ENCODE peak calls at places on chromosomes 1 and 21, in ten cellular contexts. H is psoas muscle, G is body of pancreas, X is Peyer's patch, I is upper lobe of right lung, E is ascending aorta, D is cardiac muscle cell, O is breast epithelium, J is endodermal cell, W is fibroblast of lung. M is an unnamed sample. For H3K4me1, the result is how much of the 10 kb centered on the place peaks cover.

GRCh38 chr1:228100822-228101613 is 2.1 kb downstream of the C1orf35 start:
- DNase-seq in E (peak), D (no peak), O (no peak), I (no peak), H (no peak), J (peak), X (no peak), W (no peak), G (no peak), M (no peak)

GRCh38 chr1:222736972-222737371 is at the start of gene FAM177B:
- DNase-seq in D (no peak), X (no peak), G (no peak), E (no peak), O (no peak), J (no peak), W (peak), I (no peak), H (no peak), M (no peak)

GRCh38 chr1:2557146-2558029 is 1.2 kb downstream of the TNFRSF14 start:
- DNase-seq in E (no peak), X (peak), G (no peak), D (no peak), I (no peak), J (no peak), W (no peak), H (no peak), O (no peak), M (no peak)

GRCh38 chr1:163315773-163316374 is 5.9 kb upstream of the NUF2 start:
- DNase-seq in E (no peak), G (peak), J (peak), O (no peak), W (peak), D (peak), H (no peak), X (no peak), I (no peak), M (peak)

GRCh38 chr1:150842964-150843363 is 33.4 kb downstream of the ARNT start:
- DNase-seq in J (no peak), H (no peak), G (no peak), W (no peak), X (no peak), I (no peak), D (no peak), O (no peak), E (no peak), M (no peak)

GRCh38 chr21:17334478-17334877 is 178.4 kb upstream of the CXADR start:
- DNase-seq in W (no peak), O (no peak), H (no peak), J (no peak), G (no peak), X (no peak), E (no peak), I (no peak), D (no peak), M (no peak)

GRCh38 chr1:212754715-212755114 is 36.9 kb downstream of the NSL1 start:
- DNase-seq in O (no peak), I (no peak), E (no peak), J (no peak), D (peak), W (no peak), G (no peak), H (no peak), X (no peak), M (no peak)

GRCh38 chr1:198463709-198464108 is 76.8 kb downstream of the ATP6V1G3 start:
- DNase-seq in I (no peak), G (no peak), H (no peak), X (no peak), O (no peak), D (no peak), W (no peak), J (no peak), E (no peak), M (no peak)

GRCh38 chr1:219837274-219837993 is 90.9 kb downstream of the SLC30A10 start:
- DNase-seq in E (no peak), H (no peak), X (no peak), O (no peak), J (peak), D (peak), G (peak), W (peak), I (no peak), M (no peak)

GRCh38 chr1:93459126-93459525 is 11.2 kb downstream of the FNBP1L start:
- DNase-seq in H (no peak), D (no peak), W (no peak), I (no peak), J (no peak), X (no peak), O (no peak), G (no peak), E (no peak), M (no peak)

GRCh38 chr1:216221260-216221700 is 202.0 kb downstream of the USH2A start:
- DNase-seq in E (peak), J (peak), X (no peak), O (no peak), I (no peak), H (no peak), W (peak), D (peak), G (peak), M (peak)

GRCh38 chr1:115771094-115771846 is 2.8 kb upstream of the CASQ2 start:
- DNase-seq in O (no peak), I (no peak), W (peak), X (no peak), H (no peak), J (no peak), E (no peak), G (peak), D (no peak), M (no peak)

GRCh38 chr1:96416111-96416595 is 305.4 kb upstream of the PTBP2 start:
- DNase-seq in W (peak), E (peak), O (no peak), X (no peak), H (peak), I (no peak), J (no peak), G (peak), D (peak), M (no peak)

GRCh38 chr1:147515046-147515869 is 26.0 kb upstream of the BCL9 start:
- DNase-seq in D (peak), W (peak), J (peak), I (no peak), H (no peak), G (peak), X (no peak), O (no peak), E (no peak), M (no peak)

GRCh38 chr1:29584816-29585600 is 348.7 kb downstream of the PTPRU start:
- DNase-seq in I (no peak), G (peak), O (no peak), H (no peak), X (no peak), W (peak), D (no peak), E (peak), J (peak), M (no peak)

GRCh38 chr1:175075572-175076568 is 8.2 kb downstream of the TNN start:
- DNase-seq in O (no peak), I (no peak), G (no peak), H (no peak), X (no peak), D (no peak), E (no peak), J (peak), W (peak), M (no peak)

GRCh38 chr1:37476460-37477197 is 2.2 kb downstream of the ZC3H12A start:
- DNase-seq in D (peak), W (peak), O (peak), G (peak), J (peak), X (peak), E (peak), I (peak), H (peak), M (no peak)

GRCh38 chr1:214004014-214004413 is 16.2 kb downstream of the PROX1 start:
- DNase-seq in I (no peak), E (no peak), O (no peak), W (no peak), J (no peak), X (no peak), G (no peak), D (no peak), H (no peak), M (no peak)

GRCh38 chr1:14302025-14302424 is 296.5 kb upstream of the KAZN start:
- DNase-seq in G (no peak), J (no peak), O (no peak), I (no peak), W (no peak), D (no peak), H (no peak), X (no peak), E (no peak), M (no peak)

GRCh38 chr1:14778882-14779594 is 180.6 kb downstream of the KAZN start:
- DNase-seq in J (peak), O (no peak), X (no peak), D (peak), I (peak), H (peak), E (no peak), G (peak), W (no peak), M (no peak)

GRCh38 chr1:85581138-85581801 is 709 bp downstream of the CCN1 start:
- DNase-seq in W (peak), E (peak), D (peak), O (peak), I (peak), G (peak), H (peak), X (peak), J (peak), M (peak)

GRCh38 chr1:111505641-111506119 is 2.2 kb upstream of the ADORA3 start:
- DNase-seq in X (no peak), D (no peak), H (no peak), I (no peak), W (no peak), G (peak), O (no peak), E (no peak), J (no peak), M (no peak)

GRCh38 chr1:93111065-93111464 is 32.0 kb downstream of the MTF2 start:
- DNase-seq in G (no peak), W (no peak), H (no peak), E (no peak), J (no peak), D (no peak), X (no peak), I (no peak), O (no peak), M (no peak)

DNA sequence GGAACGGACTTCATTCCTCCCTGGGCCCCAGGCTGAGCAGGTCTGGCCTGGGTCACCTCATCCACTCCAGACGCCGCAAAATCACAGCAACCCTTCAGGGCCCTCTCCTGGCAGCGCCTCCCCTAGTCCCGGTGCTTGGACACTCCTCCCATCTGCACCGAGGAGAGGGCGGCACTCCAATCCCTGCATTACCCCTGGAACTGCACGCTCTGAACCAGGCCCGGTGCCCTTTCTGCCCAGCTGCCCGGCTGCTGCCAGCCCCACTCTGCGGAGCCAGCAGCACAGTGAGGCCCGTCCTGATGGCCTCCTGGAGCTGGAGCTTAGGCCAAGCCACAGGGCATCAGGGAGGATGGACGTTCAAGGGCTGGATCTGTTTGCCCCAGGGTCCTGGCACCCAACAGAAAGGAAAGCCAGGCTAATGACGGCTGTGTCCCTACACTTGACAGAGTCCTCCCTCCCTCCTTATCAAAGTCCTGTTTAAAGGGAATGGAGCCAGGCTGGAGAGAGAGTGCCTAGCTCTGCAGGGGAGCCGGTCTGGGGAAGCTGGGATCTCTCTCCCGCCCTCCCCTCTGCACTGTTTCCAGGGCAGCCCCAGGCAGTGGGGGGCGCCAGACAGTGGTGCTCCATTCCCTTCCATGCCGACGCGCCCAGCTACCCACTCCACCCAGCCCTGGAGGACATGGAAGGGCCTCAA is 12.7 kb downstream of the COL6A2 start:
- DNase-seq in X (peak), I (peak), H (peak), D (no peak), G (no peak), E (peak), O (peak), J (peak), W (no peak), M (peak)
- TF ChIP-seq CTCF in X (no peak), I (no peak), H (no peak), D (no peak), G (no peak), E (peak), O (no peak), J (peak), W (no peak), M (no peak)

GRCh38 chr21:42112857-42113256 is 41.7 kb downstream of the UMODL1 start:
- DNase-seq in X (no peak), I (no peak), O (no peak), G (no peak), E (no peak), H (no peak), W (peak), J (no peak), D (peak), M (no peak)

GRCh38 chr21:42115136-42115683 is 44.1 kb downstream of the UMODL1 start:
- DNase-seq in X (no peak), J (no peak), D (no peak), E (no peak), W (no peak), H (no peak), I (no peak), G (no peak), O (no peak), M (no peak)

GRCh38 chr21:42112223-42112622 is 41.1 kb downstream of the UMODL1 start:
- DNase-seq in I (no peak), O (no peak), J (no peak), G (no peak), H (no peak), D (no peak), X (no peak), E (no peak), W (no peak), M (no peak)

GRCh38 chr21:42113926-42114409 is 42.9 kb downstream of the UMODL1 start:
- DNase-seq in G (peak), J (no peak), I (no peak), H (peak), W (no peak), O (peak), D (no peak), E (no peak), X (no peak), M (peak)

DNA sequence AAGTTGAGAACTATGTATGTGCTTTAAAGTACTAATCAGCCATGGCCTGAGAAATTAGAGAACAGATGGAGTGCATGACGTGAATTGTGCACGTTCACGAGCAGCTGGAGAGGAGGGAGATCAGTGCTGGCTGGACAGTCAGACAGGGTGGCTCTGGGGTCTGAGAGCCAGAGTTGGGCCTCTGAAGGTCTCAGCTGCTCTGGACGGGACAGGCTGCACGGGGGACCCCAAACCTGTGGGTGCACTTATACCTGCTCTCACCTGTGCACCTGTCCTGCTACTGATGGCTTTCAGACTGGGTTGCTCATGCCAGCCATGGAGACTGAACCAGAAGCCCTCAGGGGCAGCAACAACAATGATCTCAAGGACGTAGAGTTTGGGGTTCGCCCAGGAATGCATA is 43.5 kb downstream of the UMODL1 start:
- DNase-seq in X (no peak), D (no peak), O (no peak), J (no peak), I (no peak), H (no peak), G (no peak), E (no peak), W (no peak), M (no peak)
- H3K4me1 ChIP-seq in X (under half), D (under half), O (under half), J (under half), I (under half), H (under half), G (under half), E (under half), W (under half), M (under half)

GRCh38 chr1:208654241-208654640 is 410.1 kb upstream of the PLXNA2 start:
- DNase-seq in D (peak), X (no peak), I (no peak), W (peak), J (peak), H (no peak), E (no peak), O (no peak), G (peak), M (no peak)

GRCh38 chr1:208652300-208653160 is 408.3 kb upstream of the PLXNA2 start:
- DNase-seq in H (peak), E (peak), I (no peak), W (peak), J (peak), G (peak), X (no peak), O (no peak), D (peak), M (peak)
- TF ChIP-seq CTCF in H (peak), E (peak), I (peak), W (peak), J (peak), G (peak), X (peak), O (peak), D (peak), M (peak)

GRCh38 chr1:211280910-211281309 is 21.7 kb downstream of the RCOR3 start:
- DNase-seq in W (no peak), H (no peak), O (no peak), I (no peak), G (no peak), J (no peak), X (no peak), E (no peak), D (no peak), M (no peak)
- H3K4me1 ChIP-seq in W (under half), H (under half), O (under half), I (under half), G (under half), J (under half), X (under half), E (under half), D (under half), M (under half)

DNA sequence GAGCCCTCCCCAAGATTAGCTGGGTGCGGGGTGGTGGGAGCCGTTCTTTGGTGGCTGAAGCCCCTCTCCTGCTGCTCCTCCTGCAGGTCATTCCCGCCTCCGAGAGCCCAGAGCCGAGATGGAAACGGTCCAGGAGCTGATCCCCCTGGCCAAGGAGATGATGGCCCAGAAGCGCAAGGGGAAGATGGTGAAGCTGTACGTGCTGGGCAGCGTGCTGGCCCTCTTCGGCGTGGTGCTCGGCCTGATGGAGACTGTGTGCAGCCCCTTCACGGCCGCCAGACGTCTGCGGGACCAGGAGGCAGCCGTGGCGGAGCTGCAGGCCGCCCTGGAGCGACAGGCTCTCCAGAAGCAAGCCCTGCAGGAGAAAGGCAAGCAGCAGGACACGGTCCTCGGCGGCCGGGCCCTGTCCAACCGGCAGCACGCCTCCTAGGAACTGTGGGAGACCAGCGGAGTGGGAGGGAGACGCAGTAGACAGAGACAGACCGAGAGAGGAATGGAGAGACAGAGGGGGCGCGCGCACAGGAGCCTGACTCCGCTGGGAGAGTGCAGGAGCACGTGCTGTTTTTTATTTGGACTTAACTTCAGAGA is 449 bp downstream of the G0S2 start:
- DNase-seq in J (peak), I (peak), E (no peak), W (peak), H (peak), G (no peak), X (peak), D (peak), O (no peak), M (peak)
- TF ChIP-seq CTCF in J (peak), I (no peak), E (no peak), W (no peak), H (no peak), G (no peak), X (no peak), D (no peak), O (no peak), M (no peak)

GRCh38 chr1:10779201-10779600 is 17.2 kb downstream of the CASZ1 start:
- DNase-seq in I (peak), E (no peak), W (peak), X (peak), G (peak), H (no peak), D (no peak), J (no peak), O (no peak), M (no peak)

GRCh38 chr1:10778640-10779039 is 17.8 kb downstream of the CASZ1 start:
- DNase-seq in X (peak), H (no peak), W (no peak), O (no peak), E (no peak), D (no peak), J (no peak), I (no peak), G (no peak), M (no peak)

GRCh38 chr1:10777749-10778574 is 18.5 kb downstream of the CASZ1 start:
- DNase-seq in O (no peak), D (no peak), E (no peak), I (no peak), W (no peak), H (no peak), G (no peak), X (no peak), J (no peak), M (no peak)

GRCh38 chr1:10781137-10781536 is 15.3 kb downstream of the CASZ1 start:
- DNase-seq in X (peak), H (peak), D (no peak), W (no peak), J (no peak), G (peak), E (no peak), I (no peak), O (no peak), M (no peak)

DNA sequence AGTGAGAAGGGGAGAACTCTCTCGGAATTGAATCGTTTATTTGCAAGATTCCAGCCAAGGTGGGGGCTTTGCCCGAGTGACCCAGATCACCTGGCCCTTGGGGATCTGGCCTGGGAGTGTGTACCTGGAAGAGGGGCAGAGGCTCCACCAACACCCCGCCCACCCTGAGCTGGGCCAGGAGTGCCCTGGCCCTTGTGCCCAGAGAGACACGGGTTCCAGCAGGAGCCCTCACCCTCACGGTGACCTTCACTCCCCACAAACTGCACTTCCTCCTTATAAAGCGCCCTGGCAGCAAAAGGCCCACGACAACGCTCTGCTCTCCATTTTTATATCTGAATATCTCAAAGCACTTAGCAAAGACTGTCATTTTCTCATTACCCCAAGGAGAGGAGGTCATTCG is 16.6 kb downstream of the CASZ1 start:
- DNase-seq in H (no peak), E (no peak), D (no peak), W (no peak), J (no peak), G (no peak), X (peak), O (no peak), I (no peak), M (no peak)
- H3K4me1 ChIP-seq in H (half or more), E (under half), D (under half), W (under half), J (under half), G (under half), X (under half), O (under half), I (under half), M (under half)

DNA sequence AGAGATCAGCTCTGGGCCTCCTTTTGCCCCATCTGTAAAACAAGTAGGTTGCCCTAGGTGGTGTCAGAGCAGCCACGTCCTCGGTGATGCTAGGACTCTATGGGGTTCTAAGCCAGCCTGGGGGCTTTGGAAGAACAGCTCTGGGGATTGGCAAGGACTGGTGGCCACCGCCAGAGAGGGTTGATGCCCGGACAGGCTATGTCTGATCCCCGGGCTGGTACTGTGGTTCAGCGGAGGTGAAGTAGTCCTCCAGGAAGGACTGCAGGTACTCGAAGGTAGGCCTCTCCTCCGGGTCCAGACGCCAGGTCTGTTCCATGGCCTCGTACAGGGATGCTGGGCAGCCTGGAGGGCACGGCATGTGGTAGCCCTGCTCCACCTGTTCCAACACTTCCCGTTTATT is 8.8 kb upstream of the AHDC1 start:
- DNase-seq in G (no peak), D (no peak), W (no peak), O (no peak), X (no peak), H (no peak), E (no peak), J (no peak), I (no peak), M (no peak)
- TF ChIP-seq CTCF in G (no peak), D (no peak), W (no peak), O (no peak), X (no peak), H (no peak), E (no peak), J (no peak), I (no peak), M (no peak)